ENCODE peak calls at places on chromosome 11, in ten cellular contexts. W is body of pancreas, N is fibroblast of the aortic adventitia, E is lung, D is chondrocyte, H is pancreas, F is esophagus muscularis mucosa, X is tibial nerve, M is heart left ventricle, T is bronchial epithelial cell. J is an unnamed sample.

GRCh38 chr11:20933086-20933485 is 263.7 kb downstream of the NELL1 start:
- DNase-seq in W (no peak), N (no peak), E (no peak), D (no peak), H (no peak), F (no peak), X (no peak), M (no peak), T (no peak), J (no peak)

GRCh38 chr11:4059424-4059823 is 35.2 kb upstream of the RRM1 start:
- DNase-seq in W (no peak), N (no peak), E (no peak), D (no peak), H (no peak), F (no peak), X (no peak), M (no peak), T (peak; percentile 96), J (no peak)

GRCh38 chr11:71218789-71219499 is 33.4 kb downstream of the SHANK2 start:
- DNase-seq in W (no peak), N (no peak), E (no peak), D (peak; percentile 29), H (no peak), F (no peak), X (no peak), M (no peak), T (no peak), J (no peak)

GRCh38 chr11:17423533-17424310 is 35.3 kb upstream of the KCNJ11 start:
- DNase-seq in W (peak; percentile 87), N (no peak), E (no peak), D (no peak), H (peak; percentile 54), F (no peak), X (no peak), M (no peak), T (peak; percentile 7), J (peak; percentile 68)

GRCh38 chr11:19018901-19019300 is 41.6 kb downstream of the MRGPRX2 start:
- DNase-seq in W (no peak), N (no peak), E (no peak), D (no peak), H (no peak), F (no peak), X (no peak), M (no peak), T (peak; percentile 33), J (peak; percentile 30)

GRCh38 chr11:105861225-105861624 is 160.8 kb downstream of the MSANTD4 start:
- DNase-seq in W (no peak), N (no peak), E (no peak), D (no peak), H (no peak), F (no peak), X (no peak), M (no peak), T (peak; percentile 7), J (no peak)

GRCh38 chr11:88103337-88104206 is 71.7 kb downstream of the RAB38 start:
- DNase-seq in W (peak; percentile 49), N (peak; percentile 40), E (peak; percentile 62), D (no peak), H (peak; percentile 50), F (no peak), X (no peak), M (peak; percentile 8), T (peak; percentile 71), J (peak; percentile 70)

GRCh38 chr11:120244476-120244875 is 4.5 kb downstream of the POU2F3 start:
- DNase-seq in W (no peak), N (peak; percentile 27), E (no peak), D (peak; percentile 15), H (no peak), F (no peak), X (no peak), M (no peak), T (peak; percentile 68), J (no peak)

GRCh38 chr11:72562431-72562830 is 111.8 kb downstream of the PDE2A start:
- DNase-seq in W (no peak), N (no peak), E (no peak), D (no peak), H (no peak), F (no peak), X (no peak), M (no peak), T (peak; percentile 39), J (no peak)

GRCh38 chr11:28585007-28585406 is 476.8 kb downstream of the METTL15 start:
- DNase-seq in W (no peak), N (peak; percentile 38), E (no peak), D (no peak), H (no peak), F (no peak), X (no peak), M (no peak), T (peak; percentile 91), J (no peak)

GRCh38 chr11:126347751-126348628 is 7.5 kb upstream of the ST3GAL4 start:
- DNase-seq in W (no peak), N (no peak), E (no peak), D (peak; percentile 79), H (no peak), F (no peak), X (no peak), M (no peak), T (no peak), J (no peak)

GRCh38 chr11:94926271-94926625 is 47.1 kb downstream of the CWC15 start:
- DNase-seq in W (no peak), N (no peak), E (no peak), D (no peak), H (no peak), F (no peak), X (no peak), M (no peak), T (no peak), J (no peak)

GRCh38 chr11:86156397-86156977 is 87.6 kb upstream of the PICALM start:
- DNase-seq in W (no peak), N (no peak), E (no peak), D (no peak), H (no peak), F (no peak), X (no peak), M (no peak), T (no peak), J (no peak)

GRCh38 chr11:113817626-113818025 is 38.0 kb downstream of the CLDN25 start:
- DNase-seq in W (no peak), N (no peak), E (no peak), D (no peak), H (no peak), F (no peak), X (no peak), M (no peak), T (no peak), J (no peak)

GRCh38 chr11:124891390-124891861 is 6.2 kb downstream of the ROBO4 start:
- DNase-seq in W (no peak), N (no peak), E (no peak), D (no peak), H (no peak), F (no peak), X (peak; percentile 5), M (peak; percentile 19), T (no peak), J (no peak)
- TF ChIP-seq CTCF in W (no peak), N (peak; percentile 6), E (no peak), D (no peak), H (no peak), F (no peak), X (no peak), M (no peak), T (no peak), J (no peak)

DNA sequence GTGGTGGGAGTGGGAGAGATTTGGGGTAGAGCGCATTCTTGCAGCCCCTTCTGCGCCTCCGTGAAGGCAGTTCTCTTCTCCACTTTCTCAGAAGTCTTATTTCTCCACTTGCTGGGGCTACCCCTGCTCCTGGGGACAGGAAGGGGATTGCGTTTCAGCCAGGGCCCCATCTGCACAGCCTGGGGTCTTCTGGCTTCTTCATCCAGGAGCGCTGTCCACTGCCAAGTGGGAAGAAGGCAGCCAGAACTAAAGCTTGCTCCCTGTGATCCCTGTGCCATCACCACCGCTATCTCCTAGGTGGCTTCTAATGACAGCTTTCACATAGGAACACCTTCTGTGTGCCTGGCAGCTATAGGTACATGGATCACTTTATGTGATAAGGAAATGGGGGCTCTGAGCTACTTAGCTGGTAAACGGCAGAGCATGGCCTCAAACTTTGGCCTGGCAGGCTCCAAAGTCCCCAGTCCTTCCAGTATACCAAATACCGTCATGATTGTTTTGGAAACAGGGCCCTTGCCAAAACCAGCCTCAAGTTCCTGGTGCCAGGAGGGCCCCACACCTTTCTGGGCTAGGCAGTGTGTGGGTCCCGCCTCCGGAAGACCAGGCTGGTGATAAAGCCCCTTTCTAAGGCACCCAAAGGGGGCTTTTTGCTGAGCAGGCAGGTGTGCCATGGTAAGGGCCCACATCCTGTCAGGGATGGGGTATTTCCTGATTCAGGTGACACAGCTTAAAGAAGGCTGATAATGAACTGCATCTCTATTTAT is 60.4 kb upstream of the PAX6 start:
- DNase-seq in W (no peak), N (no peak), E (no peak), D (no peak), H (no peak), F (no peak), X (no peak), M (no peak), T (no peak), J (no peak)
- TF ChIP-seq CTCF in W (no peak), N (no peak), E (no peak), D (peak; percentile 68), H (no peak), F (no peak), X (no peak), M (no peak), T (no peak), J (no peak)

GRCh38 chr11:75270896-75271415 is 30.4 kb downstream of the TPBGL start:
- DNase-seq in W (no peak), N (peak; percentile 23), E (no peak), D (no peak), H (no peak), F (no peak), X (no peak), M (no peak), T (peak; percentile 34), J (no peak)
- TF ChIP-seq CTCF in W (no peak), N (peak; percentile 46), E (no peak), D (peak; percentile 73), H (no peak), F (peak; percentile 8), X (no peak), M (peak; percentile 37), T (peak; percentile 49), J (peak; percentile 42)

GRCh38 chr11:128040603-128041002 is 546.8 kb downstream of the ETS1 start:
- DNase-seq in W (no peak), N (peak; percentile 62), E (no peak), D (no peak), H (no peak), F (no peak), X (no peak), M (no peak), T (no peak), J (no peak)

GRCh38 chr11:128036006-128036405 is 551.4 kb downstream of the ETS1 start:
- DNase-seq in W (no peak), N (no peak), E (no peak), D (no peak), H (no peak), F (no peak), X (no peak), M (no peak), T (no peak), J (no peak)

GRCh38 chr11:128042290-128042751 is 545.0 kb downstream of the ETS1 start:
- DNase-seq in W (no peak), N (no peak), E (no peak), D (no peak), H (no peak), F (no peak), X (no peak), M (no peak), T (no peak), J (no peak)

GRCh38 chr11:128036556-128037093 is 550.7 kb downstream of the ETS1 start:
- DNase-seq in W (no peak), N (no peak), E (no peak), D (no peak), H (no peak), F (no peak), X (no peak), M (no peak), T (no peak), J (no peak)

GRCh38 chr11:128039140-128040021 is 548.0 kb downstream of the ETS1 start:
- DNase-seq in W (no peak), N (peak; percentile 95), E (peak; percentile 51), D (no peak), H (peak; percentile 16), F (no peak), X (peak; percentile 33), M (no peak), T (peak; percentile 83), J (peak; percentile 45)
- TF ChIP-seq CTCF in W (no peak), N (no peak), E (no peak), D (peak; percentile 40), H (no peak), F (no peak), X (no peak), M (no peak), T (no peak), J (no peak)